ENCODE peak calls at places on chromosomes 11 and 22, in five cellular contexts. Z is heart right ventricle, K is cardiac muscle cell, S is Panc1, E is right cardiac atrium. Q is an unnamed sample. For H3K4me1, the result is how much of the 10 kb centered on the place peaks cover.

GRCh38 chr11:102603091-102603490 is 22.0 kb downstream of the MMP20 start:
- DNase-seq in Z (no peak), K (peak), S (no peak), E (no peak), Q (peak)

GRCh38 chr11:106917973-106918372 is 100.3 kb downstream of the GUCY1A2 start:
- DNase-seq in Z (no peak), K (peak), S (no peak), E (no peak), Q (no peak)

GRCh38 chr11:111344032-111344431 is 35.0 kb downstream of the POU2AF1 start:
- DNase-seq in Z (no peak), K (peak), S (no peak), E (peak), Q (no peak)

GRCh38 chr11:72239296-72239848 is 4.6 kb downstream of the PHOX2A start:
- DNase-seq in Z (peak), K (peak), S (no peak), E (peak), Q (no peak)

GRCh38 chr11:105168457-105168856 is 28.9 kb upstream of the CARD18 start:
- DNase-seq in Z (no peak), K (peak), S (no peak), E (no peak), Q (no peak)

GRCh38 chr22:40567106-40567505 is 69.4 kb downstream of the MRTFA start:
- DNase-seq in Z (no peak), K (no peak), S (peak), E (no peak), Q (no peak)

GRCh38 chr11:126992804-126993111 is 7.8 kb downstream of the KIRREL3 start:
- DNase-seq in Z (no peak), K (peak), S (no peak), E (no peak), Q (no peak)

GRCh38 chr11:109085708-109086373 is 336.1 kb upstream of the C11orf87 start:
- DNase-seq in Z (peak), K (peak), S (no peak), E (peak), Q (no peak)

GRCh38 chr11:92861641-92862040 is 107.8 kb upstream of the MTNR1B start:
- DNase-seq in Z (no peak), K (no peak), S (no peak), E (no peak), Q (no peak)

GRCh38 chr11:43830928-43831440 is 49.6 kb upstream of the ALKBH3 start:
- DNase-seq in Z (no peak), K (peak), S (peak), E (no peak), Q (peak)

GRCh38 chr11:101586965-101587364 is 3.2 kb upstream of the TRPC6 start:
- DNase-seq in Z (no peak), K (no peak), S (no peak), E (no peak), Q (no peak)

GRCh38 chr11:70595452-70595851 is 197.1 kb downstream of the CTTN start:
- DNase-seq in Z (no peak), K (no peak), S (no peak), E (no peak), Q (no peak)

GRCh38 chr22:26573026-26573662 is 16.8 kb downstream of the TPST2 start:
- DNase-seq in Z (peak), K (peak), S (no peak), E (peak), Q (peak)

GRCh38 chr11:121249039-121249663 is 43.4 kb upstream of the SC5D start:
- DNase-seq in Z (no peak), K (peak), S (peak), E (no peak), Q (peak)

GRCh38 chr11:83816572-83817187 is 530.5 kb upstream of the CCDC90B start:
- DNase-seq in Z (no peak), K (peak), S (no peak), E (no peak), Q (peak)

GRCh38 chr11:41201156-41201555 is 258.3 kb downstream of the LRRC4C start:
- DNase-seq in Z (peak), K (peak), S (peak), E (no peak), Q (no peak)

GRCh38 chr11:122334546-122335375 is 218.7 kb upstream of the BLID start:
- DNase-seq in Z (no peak), K (peak), S (no peak), E (no peak), Q (no peak)

GRCh38 chr22:36237462-36238347 is 1.6 kb downstream of the APOL2 start:
- DNase-seq in Z (no peak), K (peak), S (no peak), E (no peak), Q (peak)

GRCh38 chr11:8480858-8481257 is 113.2 kb downstream of the STK33 start:
- DNase-seq in Z (no peak), K (no peak), S (no peak), E (no peak), Q (no peak)

GRCh38 chr11:90288207-90288821 is 65.5 kb upstream of the CHORDC1 start:
- DNase-seq in Z (no peak), K (peak), S (peak), E (no peak), Q (no peak)

GRCh38 chr11:9688716-9689511 is 25.0 kb downstream of the SWAP70 start:
- DNase-seq in Z (peak), K (peak), S (peak), E (no peak), Q (no peak)

GRCh38 chr11:118522571-118523072 is 4.7 kb upstream of the TTC36 start:
- DNase-seq in Z (no peak), K (peak), S (no peak), E (no peak), Q (peak)

GRCh38 chr22:48896766-48897637 is 930.7 kb downstream of the BRD1 start:
- DNase-seq in Z (no peak), K (no peak), S (no peak), E (no peak), Q (no peak)

GRCh38 chr11:8327761-8328192 is 64.1 kb upstream of the LMO1 start:
- DNase-seq in Z (no peak), K (no peak), S (no peak), E (no peak), Q (no peak)

GRCh38 chr22:18035740-18036139 is 11.4 kb upstream of the MICAL3 start:
- DNase-seq in Z (no peak), K (peak), S (no peak), E (no peak), Q (peak)

GRCh38 chr11:8056810-8057463 is 24.1 kb upstream of the TUB start:
- DNase-seq in Z (peak), K (peak), S (no peak), E (peak), Q (peak)

GRCh38 chr11:69718147-69718546 is 14.3 kb upstream of the FGF19 start:
- DNase-seq in Z (peak), K (peak), S (no peak), E (no peak), Q (no peak)

GRCh38 chr22:48761546-48761945 is 1066.1 kb downstream of the BRD1 start:
- DNase-seq in Z (no peak), K (no peak), S (no peak), E (no peak), Q (no peak)

GRCh38 chr11:57932105-57932504 is 91.6 kb upstream of the OR9Q1 start:
- DNase-seq in Z (no peak), K (no peak), S (no peak), E (no peak), Q (no peak)

GRCh38 chr11:15976433-15977045 is 379.8 kb downstream of the SOX6 start:
- DNase-seq in Z (no peak), K (peak), S (no peak), E (no peak), Q (no peak)

GRCh38 chr22:46373166-46373565 is 37.7 kb downstream of the TRMU start:
- DNase-seq in Z (no peak), K (no peak), S (no peak), E (no peak), Q (peak)

GRCh38 chr11:127493330-127493729 is 492.8 kb upstream of the KIRREL3 start:
- DNase-seq in Z (no peak), K (peak), S (no peak), E (no peak), Q (no peak)

GRCh38 chr11:84714316-84714780 is 912.8 kb downstream of the DLG2 start:
- DNase-seq in Z (peak), K (peak), S (peak), E (peak), Q (peak)

GRCh38 chr11:11816511-11817319 is 25.1 kb upstream of the USP47 start:
- DNase-seq in Z (no peak), K (peak), S (no peak), E (no peak), Q (no peak)

GRCh38 chr11:5123802-5124521 is 14.2 kb downstream of the OR52A5 start:
- DNase-seq in Z (peak), K (peak), S (peak), E (peak), Q (peak)

GRCh38 chr11:126060651-126061220 is 1.9 kb downstream of the CDON start:
- DNase-seq in Z (no peak), K (no peak), S (no peak), E (no peak), Q (no peak)

GRCh38 chr11:99325807-99326206 is 305.1 kb downstream of the CNTN5 start:
- DNase-seq in Z (no peak), K (peak), S (no peak), E (no peak), Q (no peak)

GRCh38 chr11:15918212-15918611 is 438.1 kb downstream of the SOX6 start:
- DNase-seq in Z (no peak), K (no peak), S (no peak), E (no peak), Q (no peak)

DNA sequence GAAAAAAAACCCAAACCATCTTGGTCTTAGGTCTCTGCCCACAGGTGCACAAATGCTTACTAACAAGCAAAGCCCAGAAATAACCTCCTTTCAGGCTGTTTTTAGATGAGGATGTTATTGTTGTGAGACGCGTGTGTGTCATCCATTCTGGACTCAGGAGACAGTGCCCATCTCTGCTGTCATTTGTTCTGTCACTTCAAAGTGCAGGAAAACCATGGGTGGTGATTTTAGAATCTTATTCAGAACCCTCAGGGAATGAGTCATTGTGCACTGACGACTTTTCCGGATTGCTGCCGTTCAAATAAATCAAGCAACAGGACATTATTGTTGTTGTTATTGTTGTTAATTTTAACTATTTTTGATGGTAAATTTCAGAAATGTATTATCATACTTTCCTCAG is 110.3 kb downstream of the LRRC32 start:
- DNase-seq in Z (no peak), K (no peak), S (no peak), E (no peak), Q (no peak)
- H3K27ac ChIP-seq in Z (peak), K (no peak), S (no peak), E (no peak), Q (no peak)

DNA sequence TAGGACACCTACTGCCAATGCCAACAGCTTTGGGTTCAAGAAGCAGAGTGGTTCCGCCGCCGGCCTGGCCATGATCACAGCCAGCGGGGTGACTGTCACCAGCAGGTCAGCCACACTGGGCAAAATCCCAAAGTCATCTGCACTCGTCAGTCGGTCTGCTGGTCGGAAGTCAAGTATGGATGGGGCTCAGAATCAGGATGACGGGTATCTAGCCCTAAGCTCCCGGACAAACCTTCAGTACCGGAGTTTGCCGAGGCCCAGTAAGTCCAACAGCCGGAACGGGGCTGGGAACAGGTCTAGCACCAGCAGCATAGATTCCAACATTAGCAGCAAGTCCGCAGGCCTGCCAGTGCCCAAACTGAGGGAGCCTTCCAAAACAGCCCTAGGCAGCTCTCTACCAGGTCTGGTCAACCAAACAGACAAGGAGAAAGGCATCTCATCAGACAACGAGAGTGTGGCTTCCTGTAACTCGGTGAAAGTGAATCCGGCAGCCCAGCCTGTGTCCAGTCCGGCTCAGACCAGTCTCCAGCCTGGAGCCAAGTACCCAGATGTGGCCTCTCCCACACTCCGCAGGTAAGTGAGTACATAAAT is 115.1 kb downstream of the DBX1 start:
- DNase-seq in Z (peak), K (no peak), S (no peak), E (no peak), Q (no peak)
- H3K4me1 ChIP-seq in Z (half or more), K (half or more), S (under half), E (under half), Q (under half)

GRCh38 chr11:129932385-129933067 is 37.1 kb upstream of the NFRKB start:
- DNase-seq in Z (no peak), K (no peak), S (no peak), E (no peak), Q (no peak)
- H3K27ac ChIP-seq in Z (no peak), K (no peak), S (no peak), E (no peak), Q (no peak)

DNA sequence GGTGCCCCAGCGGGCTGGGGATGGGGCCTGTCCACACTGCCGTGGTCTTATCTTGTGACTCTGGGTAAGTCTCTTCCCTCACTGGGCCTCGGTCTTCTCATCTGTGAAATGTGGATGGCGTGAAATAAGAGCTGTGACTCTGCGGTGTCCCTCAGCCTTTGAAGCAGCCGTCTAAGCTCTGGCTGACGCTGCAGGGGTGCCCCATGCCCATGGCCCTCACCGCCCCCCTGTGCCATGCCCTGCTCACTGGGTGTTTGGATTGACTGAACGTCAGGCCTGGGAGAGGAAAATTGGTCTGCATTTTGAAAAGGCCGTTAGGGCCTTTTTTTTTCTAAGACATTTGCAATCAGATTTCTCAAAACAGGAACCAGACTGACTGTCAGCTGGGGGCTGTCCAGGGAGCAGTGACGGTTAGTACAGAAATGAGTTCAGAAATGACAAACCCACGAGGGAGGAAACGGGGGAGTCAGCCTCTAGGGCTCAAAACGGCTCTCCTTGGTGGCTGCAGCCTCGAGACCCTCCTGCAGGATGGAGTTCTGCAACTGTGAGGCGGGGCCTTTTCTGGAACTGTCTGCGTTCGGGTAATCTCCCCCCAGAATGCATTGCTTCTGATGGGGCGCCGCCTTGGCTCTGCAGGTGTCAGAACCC is 1.9 kb downstream of the GRK2 start:
- DNase-seq in Z (no peak), K (no peak), S (no peak), E (peak), Q (no peak)
- H3K4me1 ChIP-seq in Z (half or more), K (under half), S (under half), E (under half), Q (under half)

DNA sequence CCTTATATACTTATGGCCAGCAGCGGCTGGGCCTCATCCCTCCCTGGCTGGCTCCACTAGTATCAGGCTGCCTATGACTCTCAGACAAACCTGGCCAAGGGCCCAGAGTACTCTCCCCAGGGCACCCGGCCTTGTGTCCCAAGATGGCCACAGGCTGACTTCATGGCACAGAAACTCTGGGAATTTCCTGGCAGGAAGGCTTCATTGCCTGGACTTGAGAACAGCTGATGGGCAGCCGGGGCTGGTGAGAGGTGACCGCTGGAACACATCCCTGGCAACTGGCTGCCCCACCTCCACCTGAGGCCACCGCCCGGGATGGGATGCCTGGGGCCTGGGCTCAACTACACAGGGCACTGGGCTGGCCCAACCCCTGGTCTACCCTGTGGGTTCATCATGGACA is 3.3 kb downstream of the FADS3 start:
- DNase-seq in Z (peak), K (peak), S (no peak), E (peak), Q (no peak)
- H3K27ac ChIP-seq in Z (peak), K (no peak), S (no peak), E (peak), Q (peak)

GRCh38 chr22:43845981-43846380 is 16.3 kb downstream of the SULT4A1 start:
- DNase-seq in Z (no peak), K (no peak), S (no peak), E (no peak), Q (no peak)
- H3K4me1 ChIP-seq in Z (under half), K (under half), S (under half), E (under half), Q (under half)

DNA sequence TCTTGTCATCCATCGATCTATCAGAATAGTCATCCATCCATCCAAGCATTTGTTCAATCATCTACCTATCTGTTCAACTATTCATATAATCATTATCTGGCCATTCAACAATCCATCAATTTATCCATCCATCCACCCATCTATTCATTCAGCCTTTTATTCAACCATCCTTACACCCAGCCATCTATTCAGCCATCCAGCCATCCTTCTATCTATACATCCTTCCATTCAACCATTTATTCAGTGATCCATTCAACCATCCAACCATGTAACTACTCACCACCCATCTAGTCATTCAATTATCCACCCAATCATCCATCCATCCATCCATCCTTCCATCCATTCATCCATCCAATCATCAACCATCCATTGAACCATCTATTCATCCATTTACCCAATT is 106.8 kb downstream of the CEP164 start:
- DNase-seq in Z (no peak), K (no peak), S (no peak), E (no peak), Q (no peak)
- H3K27ac ChIP-seq in Z (no peak), K (no peak), S (no peak), E (no peak), Q (no peak)

GRCh38 chr11:61148016-61148640 is 13.1 kb downstream of the VPS37C start:
- DNase-seq in Z (no peak), K (peak), S (no peak), E (no peak), Q (no peak)
- H3K4me1 ChIP-seq in Z (under half), K (under half), S (under half), E (under half), Q (under half)

GRCh38 chr22:31103111-31103510 is 4.3 kb downstream of the SELENOM start:
- DNase-seq in Z (no peak), K (no peak), S (no peak), E (no peak), Q (no peak)

GRCh38 chr22:31104869-31105268 is 2.5 kb downstream of the SELENOM start:
- DNase-seq in Z (peak), K (no peak), S (no peak), E (no peak), Q (no peak)

GRCh38 chr22:31103899-31104694 is 3.3 kb downstream of the SELENOM start:
- DNase-seq in Z (peak), K (no peak), S (no peak), E (no peak), Q (no peak)

GRCh38 chr22:31100762-31101525 is 6.4 kb downstream of the SELENOM start:
- DNase-seq in Z (no peak), K (no peak), S (no peak), E (no peak), Q (no peak)

DNA sequence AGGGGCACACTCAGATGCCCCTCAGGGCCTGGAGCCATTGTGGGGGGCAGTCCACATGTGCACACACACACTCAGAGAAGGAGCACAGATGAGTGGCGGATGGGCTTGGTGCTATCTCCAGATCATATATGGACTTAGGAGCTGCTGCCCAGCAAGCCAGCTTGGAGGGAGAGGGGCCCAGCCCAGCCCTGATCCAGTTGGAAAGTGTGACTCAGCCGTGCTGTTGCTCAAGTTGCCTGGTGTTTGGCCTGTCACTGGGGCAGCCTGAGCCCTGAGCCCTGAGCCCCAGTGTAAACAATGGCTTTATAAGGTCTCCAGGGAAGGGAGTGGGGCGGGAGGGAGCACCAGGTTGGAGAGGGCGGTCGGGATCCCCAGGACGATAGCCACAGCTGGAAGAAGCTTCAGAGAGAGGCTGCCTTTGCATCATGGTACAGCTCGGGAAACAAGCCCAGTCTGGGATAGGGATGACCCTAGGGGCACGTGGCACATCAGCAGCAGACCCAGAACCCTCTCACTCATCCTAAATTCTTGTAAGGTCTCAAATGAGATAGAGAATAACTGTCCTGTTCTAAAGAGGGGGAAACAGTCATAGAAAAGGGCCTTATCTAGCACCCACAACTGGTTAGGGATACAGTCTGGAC is 4.8 kb downstream of the SELENOM start:
- DNase-seq in Z (peak), K (peak), S (no peak), E (peak), Q (no peak)
- H3K27ac ChIP-seq in Z (peak), K (peak), S (no peak), E (peak), Q (peak)